ENCODE peak calls at places on chromosomes 6 and 20, in nine cellular contexts. B is fibroblast of pulmonary artery, G is AG08396, A is neural progenitor cell, R is GM04504, P is GF-D8, Z is anterior cingulate cortex, N is RWPE1, O is choroid plexus epithelial cell. I is an unnamed sample.

GRCh38 chr20:59400666-59401065 is 100.3 kb downstream of the EDN3 start:
- DNase-seq in Z (no peak), B (no peak), G (no peak), O (no peak), N (no peak), P (no peak), A (no peak), R (no peak), I (no peak)

GRCh38 chr6:137115653-137116052 is 57.8 kb downstream of the IL22RA2 start:
- DNase-seq in P (no peak), Z (no peak), N (no peak), R (no peak), G (no peak), O (peak; percentile 45), B (no peak), A (no peak), I (no peak)

GRCh38 chr20:41125530-41126457 is 11.5 kb upstream of the PLCG1 start:
- DNase-seq in N (no peak), P (no peak), Z (no peak), O (no peak), A (no peak), B (no peak), R (no peak), G (no peak), I (no peak)

GRCh38 chr20:36569847-36570429 is 3.5 kb upstream of the TGIF2 start:
- DNase-seq in A (no peak), P (no peak), N (no peak), Z (no peak), G (peak; percentile 70), O (peak; percentile 48), B (peak; percentile 66), R (no peak), I (peak; percentile 59)

GRCh38 chr6:57021086-57021720 is 25.3 kb upstream of the KIAA1586 start:
- DNase-seq in G (peak; percentile 51), Z (no peak), P (peak; percentile 59), N (peak; percentile 62), R (peak; percentile 19), B (peak; percentile 73), A (peak; percentile 49), O (peak; percentile 75), I (no peak)

GRCh38 chr6:3228046-3228671 is 706 bp upstream of the TUBB2B start:
- DNase-seq in N (no peak), G (no peak), B (no peak), Z (no peak), P (no peak), A (peak; percentile 88), O (no peak), R (no peak), I (peak; percentile 88)

GRCh38 chr6:16758163-16758975 is 2.9 kb downstream of the ATXN1 start:
- DNase-seq in Z (no peak), B (peak; percentile 58), A (peak; percentile 78), N (no peak), G (no peak), O (peak; percentile 53), P (no peak), R (no peak), I (peak; percentile 40)

GRCh38 chr6:43220439-43220951 is 8.8 kb downstream of the DNPH1 start:
- DNase-seq in P (no peak), A (no peak), B (no peak), G (no peak), Z (no peak), O (no peak), R (no peak), N (no peak), I (no peak)

GRCh38 chr6:106974999-106975698 is 620 bp upstream of the CD24 start:
- DNase-seq in A (peak; percentile 83), N (peak; percentile 31), B (no peak), G (peak; percentile 21), P (peak; percentile 12), O (no peak), Z (no peak), R (no peak), I (peak; percentile 85)

GRCh38 chr6:352474-352873 is 39.1 kb upstream of the IRF4 start:
- DNase-seq in A (no peak), R (no peak), P (no peak), Z (no peak), G (no peak), O (no peak), N (no peak), B (no peak), I (no peak)

GRCh38 chr6:1757133-1757532 is 147.4 kb downstream of the FOXC1 start:
- DNase-seq in P (no peak), G (no peak), B (no peak), A (no peak), O (no peak), Z (no peak), N (no peak), R (no peak), I (no peak)

GRCh38 chr6:148566664-148567350 is 180.0 kb upstream of the UST start:
- DNase-seq in N (no peak), G (no peak), O (no peak), R (no peak), P (no peak), B (no peak), Z (no peak), A (no peak), I (no peak)

GRCh38 chr20:33568378-33569289 is 78.7 kb downstream of the CBFA2T2 start:
- DNase-seq in A (peak; percentile 93), G (no peak), O (no peak), P (no peak), N (no peak), B (no peak), R (no peak), Z (no peak), I (peak; percentile 86)

GRCh38 chr6:3227363-3228045 is at the start of gene TUBB2B:
- DNase-seq in R (no peak), A (peak; percentile 96), B (no peak), Z (peak; percentile 55), G (no peak), P (no peak), O (no peak), N (no peak), I (peak; percentile 91)

I was measured in ELF-1.